ENCODE peak calls at places on chromosomes 5 and 9, in six cellular contexts. One of them, this sample, is unnamed.
A peak's percentile ranks its signal among the peaks of the same experiment; 100 is the strongest.

GRCh38 chr5:65867509-65868195 is 58.7 kb upstream of the ERBIN start:
- DNase-seq in fibroblast of pulmonary artery: no peak
- DNase-seq in MM.1S: no peak
- DNase-seq in CD8-positive, alpha-beta T cell: no peak
- DNase-seq in AG09309: no peak
- DNase-seq in AG10803: no peak
- DNase-seq in this sample: no peak

GRCh38 chr5:158807947-158808346 is 291.8 kb downstream of the EBF1 start:
- DNase-seq in fibroblast of pulmonary artery: peak; percentile 45
- DNase-seq in MM.1S: no peak
- DNase-seq in CD8-positive, alpha-beta T cell: no peak
- DNase-seq in AG09309: no peak
- DNase-seq in AG10803: peak; percentile 19
- DNase-seq in this sample: no peak

GRCh38 chr5:40021007-40021406 is 596.2 kb upstream of the DAB2 start:
- DNase-seq in fibroblast of pulmonary artery: no peak
- DNase-seq in MM.1S: no peak
- DNase-seq in CD8-positive, alpha-beta T cell: no peak
- DNase-seq in AG09309: no peak
- DNase-seq in AG10803: no peak
- DNase-seq in this sample: no peak

GRCh38 chr5:172179032-172179989 is 8.7 kb downstream of the STK10 start:
- DNase-seq in fibroblast of pulmonary artery: peak; percentile 74
- DNase-seq in MM.1S: peak; percentile 73
- DNase-seq in CD8-positive, alpha-beta T cell: peak; percentile 60
- DNase-seq in AG09309: no peak
- DNase-seq in AG10803: no peak
- DNase-seq in this sample: peak; percentile 76

GRCh38 chr5:74434124-74434899 is 206.2 kb downstream of the ENC1 start:
- DNase-seq in fibroblast of pulmonary artery: peak; percentile 47
- DNase-seq in MM.1S: no peak
- DNase-seq in CD8-positive, alpha-beta T cell: no peak
- DNase-seq in AG09309: no peak
- DNase-seq in AG10803: no peak
- DNase-seq in this sample: no peak

GRCh38 chr5:18772475-18772874 is 1138.2 kb downstream of the TAF11L14 start:
- DNase-seq in fibroblast of pulmonary artery: peak; percentile 2
- DNase-seq in MM.1S: peak; percentile 78
- DNase-seq in CD8-positive, alpha-beta T cell: no peak
- DNase-seq in AG09309: no peak
- DNase-seq in AG10803: no peak
- DNase-seq in this sample: no peak

GRCh38 chr5:157874861-157875260 is 15.9 kb upstream of the CLINT1 start:
- DNase-seq in fibroblast of pulmonary artery: no peak
- DNase-seq in MM.1S: no peak
- DNase-seq in CD8-positive, alpha-beta T cell: no peak
- DNase-seq in AG09309: no peak
- DNase-seq in AG10803: no peak
- DNase-seq in this sample: no peak

GRCh38 chr9:618478-618877 is 223.0 kb upstream of the DMRT1 start:
- DNase-seq in fibroblast of pulmonary artery: peak; percentile 51
- DNase-seq in MM.1S: no peak
- DNase-seq in CD8-positive, alpha-beta T cell: no peak
- DNase-seq in AG09309: peak; percentile 46
- DNase-seq in AG10803: peak; percentile 9
- DNase-seq in this sample: no peak

GRCh38 chr5:128774605-128775004 is 190.7 kb upstream of the SLC27A6 start:
- DNase-seq in fibroblast of pulmonary artery: peak; percentile 83
- DNase-seq in MM.1S: no peak
- DNase-seq in CD8-positive, alpha-beta T cell: no peak
- DNase-seq in AG09309: peak; percentile 46
- DNase-seq in AG10803: no peak
- DNase-seq in this sample: no peak

GRCh38 chr9:133763272-133764183 is 25.4 kb upstream of the SARDH start:
- DNase-seq in fibroblast of pulmonary artery: peak; percentile 46
- DNase-seq in MM.1S: no peak
- DNase-seq in CD8-positive, alpha-beta T cell: no peak
- DNase-seq in AG09309: peak; percentile 7
- DNase-seq in AG10803: peak; percentile 6
- DNase-seq in this sample: no peak

GRCh38 chr9:35882265-35882848 is 12.2 kb upstream of the OR13J1 start:
- DNase-seq in fibroblast of pulmonary artery: peak; percentile 79
- DNase-seq in MM.1S: peak; percentile 70
- DNase-seq in CD8-positive, alpha-beta T cell: peak; percentile 87
- DNase-seq in AG09309: no peak
- DNase-seq in AG10803: peak; percentile 74
- DNase-seq in this sample: peak; percentile 95

GRCh38 chr9:133705576-133705975 is 32.6 kb downstream of the SARDH start:
- DNase-seq in fibroblast of pulmonary artery: no peak
- DNase-seq in MM.1S: no peak
- DNase-seq in CD8-positive, alpha-beta T cell: no peak
- DNase-seq in AG09309: no peak
- DNase-seq in AG10803: no peak
- DNase-seq in this sample: no peak

GRCh38 chr9:93900436-93900819 is 54.7 kb downstream of the BARX1 start:
- DNase-seq in fibroblast of pulmonary artery: no peak
- DNase-seq in MM.1S: no peak
- DNase-seq in CD8-positive, alpha-beta T cell: no peak
- DNase-seq in AG09309: no peak
- DNase-seq in AG10803: no peak
- DNase-seq in this sample: no peak

GRCh38 chr9:13529321-13530104 is 250.0 kb upstream of the MPDZ start:
- DNase-seq in fibroblast of pulmonary artery: no peak
- DNase-seq in MM.1S: no peak
- DNase-seq in CD8-positive, alpha-beta T cell: no peak
- DNase-seq in AG09309: no peak
- DNase-seq in AG10803: no peak
- DNase-seq in this sample: no peak

GRCh38 chr9:36597412-36598178 is 24.9 kb downstream of the MELK start:
- DNase-seq in fibroblast of pulmonary artery: peak; percentile 82
- DNase-seq in MM.1S: no peak
- DNase-seq in CD8-positive, alpha-beta T cell: no peak
- DNase-seq in AG09309: peak; percentile 28
- DNase-seq in AG10803: peak; percentile 72
- DNase-seq in this sample: no peak

GRCh38 chr9:69178583-69179011 is 4.5 kb downstream of the TJP2 start:
- DNase-seq in fibroblast of pulmonary artery: no peak
- DNase-seq in MM.1S: no peak
- DNase-seq in CD8-positive, alpha-beta T cell: no peak
- DNase-seq in AG09309: no peak
- DNase-seq in AG10803: no peak
- DNase-seq in this sample: peak; percentile 58

GRCh38 chr9:99103909-99104458 is 929 bp upstream of the TGFBR1 start:
- DNase-seq in fibroblast of pulmonary artery: peak; percentile 48
- DNase-seq in MM.1S: no peak
- DNase-seq in CD8-positive, alpha-beta T cell: peak; percentile 17
- DNase-seq in AG09309: no peak
- DNase-seq in AG10803: peak; percentile 67
- DNase-seq in this sample: no peak

GRCh38 chr9:90523953-90524352 is 118.7 kb downstream of the DIRAS2 start:
- DNase-seq in fibroblast of pulmonary artery: no peak
- DNase-seq in MM.1S: no peak
- DNase-seq in CD8-positive, alpha-beta T cell: no peak
- DNase-seq in AG09309: no peak
- DNase-seq in AG10803: no peak
- DNase-seq in this sample: no peak

GRCh38 chr5:130773813-130774212 is 391.2 kb downstream of the HINT1 start:
- DNase-seq in fibroblast of pulmonary artery: no peak
- DNase-seq in MM.1S: no peak
- DNase-seq in CD8-positive, alpha-beta T cell: no peak
- DNase-seq in AG09309: no peak
- DNase-seq in AG10803: no peak
- DNase-seq in this sample: no peak

GRCh38 chr5:14435481-14435880 is 146.1 kb upstream of the OTULINL start:
- DNase-seq in fibroblast of pulmonary artery: peak; percentile 69
- DNase-seq in MM.1S: no peak
- DNase-seq in CD8-positive, alpha-beta T cell: no peak
- DNase-seq in AG09309: no peak
- DNase-seq in AG10803: no peak
- DNase-seq in this sample: no peak

GRCh38 chr9:82934949-82935348 is 128.0 kb downstream of the RASEF start:
- DNase-seq in fibroblast of pulmonary artery: peak; percentile 86
- DNase-seq in MM.1S: no peak
- DNase-seq in CD8-positive, alpha-beta T cell: no peak
- DNase-seq in AG09309: no peak
- DNase-seq in AG10803: peak; percentile 31
- DNase-seq in this sample: no peak

GRCh38 chr5:128252794-128253193 is 169.2 kb downstream of the SLC12A2 start:
- DNase-seq in fibroblast of pulmonary artery: peak; percentile 77
- DNase-seq in MM.1S: no peak
- DNase-seq in CD8-positive, alpha-beta T cell: no peak
- DNase-seq in AG09309: peak; percentile 46
- DNase-seq in AG10803: no peak
- DNase-seq in this sample: no peak

DNA sequence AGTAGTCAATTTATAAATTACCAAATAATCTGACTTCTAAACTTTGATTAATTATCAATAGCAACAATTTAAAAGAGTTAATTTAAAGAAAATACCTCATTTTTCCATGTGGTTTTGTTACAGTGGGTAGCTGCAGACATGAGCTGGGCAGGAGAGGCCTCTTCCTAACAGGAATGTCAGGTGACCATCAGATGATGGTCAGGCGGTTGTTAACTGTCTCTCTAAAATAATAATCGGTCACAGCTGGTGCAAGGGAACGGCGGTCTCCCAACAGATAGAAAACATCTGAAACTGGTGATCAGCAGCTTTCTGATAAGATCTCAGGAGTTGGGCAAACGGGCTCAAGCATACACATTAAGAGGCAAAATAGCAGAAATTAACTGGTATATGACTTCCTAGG is 342.7 kb upstream of the CYLC2 start:
- DNase-seq in fibroblast of pulmonary artery: no peak
- DNase-seq in MM.1S: no peak
- DNase-seq in CD8-positive, alpha-beta T cell: no peak
- DNase-seq in AG09309: no peak
- DNase-seq in AG10803: no peak
- DNase-seq in this sample: no peak
- TF ChIP-seq CTCF in fibroblast of pulmonary artery: no peak
- TF ChIP-seq CTCF in MM.1S: no peak
- TF ChIP-seq CTCF in CD8-positive, alpha-beta T cell: no peak
- TF ChIP-seq CTCF in AG09309: no peak
- TF ChIP-seq CTCF in AG10803: no peak
- TF ChIP-seq CTCF in this sample: no peak

GRCh38 chr5:1387059-1387755 is 42.3 kb upstream of the CLPTM1L start:
- DNase-seq in fibroblast of pulmonary artery: no peak
- DNase-seq in MM.1S: no peak
- DNase-seq in CD8-positive, alpha-beta T cell: peak; percentile 18
- DNase-seq in AG09309: no peak
- DNase-seq in AG10803: no peak
- DNase-seq in this sample: no peak
- H3K4me3 ChIP-seq in fibroblast of pulmonary artery: no peak overlapping the region
- H3K4me3 ChIP-seq in MM.1S: no peak overlapping the region
- H3K4me3 ChIP-seq in CD8-positive, alpha-beta T cell: peak overlapping the region; percentile 66
- H3K4me3 ChIP-seq in AG09309: no peak overlapping the region
- H3K4me3 ChIP-seq in AG10803: no peak overlapping the region
- H3K4me3 ChIP-seq in this sample: no peak overlapping the region

DNA sequence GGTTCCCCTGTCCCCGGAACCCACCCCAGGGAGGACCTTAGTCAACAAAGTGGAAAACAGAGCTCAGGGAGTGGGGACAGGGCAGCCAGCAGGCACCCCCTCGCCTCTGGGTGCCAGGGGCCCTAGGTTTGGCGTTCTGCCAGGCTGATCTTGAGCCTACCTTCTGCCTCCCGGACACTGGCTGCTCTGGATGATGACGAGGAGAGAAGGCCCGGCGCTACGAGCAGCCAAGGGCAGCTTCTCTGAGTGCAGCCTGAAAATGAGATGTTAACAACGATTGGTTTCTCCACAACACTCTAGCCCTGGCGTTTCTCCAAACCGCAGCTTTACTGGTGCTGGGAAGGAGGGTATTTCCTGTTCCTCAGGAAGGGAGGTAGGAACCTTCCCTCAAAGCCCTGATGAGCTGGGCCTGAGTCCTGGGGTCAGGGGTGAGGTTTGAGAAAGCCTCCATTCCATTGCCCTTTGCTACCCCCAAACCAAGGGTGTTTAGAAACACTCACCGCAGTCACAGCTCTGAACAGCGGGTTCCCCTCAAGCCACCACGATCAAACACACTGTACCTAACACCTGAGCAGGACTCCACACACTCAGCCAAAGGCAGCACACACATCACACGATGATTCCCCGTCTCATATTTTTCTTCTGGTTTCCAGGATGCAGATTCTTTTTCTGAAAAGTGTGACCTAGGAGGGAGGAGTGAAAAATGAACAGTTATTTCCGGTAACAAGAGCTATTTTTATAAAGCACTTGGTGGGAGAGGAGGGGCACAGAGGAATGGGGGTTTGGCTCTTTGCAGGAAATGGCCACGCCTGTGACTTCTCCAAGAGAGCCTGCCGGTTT is at the start of gene STING1:
- DNase-seq in fibroblast of pulmonary artery: peak; percentile 99
- DNase-seq in MM.1S: no peak
- DNase-seq in CD8-positive, alpha-beta T cell: peak; percentile 62
- DNase-seq in AG09309: peak; percentile 94
- DNase-seq in AG10803: peak; percentile 97
- DNase-seq in this sample: peak; percentile 63
- TF ChIP-seq CTCF in fibroblast of pulmonary artery: no peak
- TF ChIP-seq CTCF in MM.1S: no peak
- TF ChIP-seq CTCF in CD8-positive, alpha-beta T cell: no peak
- TF ChIP-seq CTCF in AG09309: no peak
- TF ChIP-seq CTCF in AG10803: no peak
- TF ChIP-seq CTCF in this sample: no peak

GRCh38 chr5:177510567-177511053 is 984 bp upstream of the DOK3 start:
- DNase-seq in fibroblast of pulmonary artery: no peak
- DNase-seq in MM.1S: no peak
- DNase-seq in CD8-positive, alpha-beta T cell: no peak
- DNase-seq in AG09309: no peak
- DNase-seq in AG10803: no peak
- DNase-seq in this sample: peak; percentile 85

GRCh38 chr5:177508837-177509236 is 789 bp downstream of the DOK3 start:
- DNase-seq in fibroblast of pulmonary artery: no peak
- DNase-seq in MM.1S: peak; percentile 57
- DNase-seq in CD8-positive, alpha-beta T cell: no peak
- DNase-seq in AG09309: no peak
- DNase-seq in AG10803: no peak
- DNase-seq in this sample: peak; percentile 59

GRCh38 chr5:177509991-177510566 is 453 bp upstream of the DOK3 start:
- DNase-seq in fibroblast of pulmonary artery: no peak
- DNase-seq in MM.1S: no peak
- DNase-seq in CD8-positive, alpha-beta T cell: no peak
- DNase-seq in AG09309: no peak
- DNase-seq in AG10803: no peak
- DNase-seq in this sample: peak; percentile 83

GRCh38 chr5:177508217-177508611 is 1.4 kb downstream of the DOK3 start:
- DNase-seq in fibroblast of pulmonary artery: no peak
- DNase-seq in MM.1S: no peak
- DNase-seq in CD8-positive, alpha-beta T cell: no peak
- DNase-seq in AG09309: no peak
- DNase-seq in AG10803: no peak
- DNase-seq in this sample: no peak

DNA sequence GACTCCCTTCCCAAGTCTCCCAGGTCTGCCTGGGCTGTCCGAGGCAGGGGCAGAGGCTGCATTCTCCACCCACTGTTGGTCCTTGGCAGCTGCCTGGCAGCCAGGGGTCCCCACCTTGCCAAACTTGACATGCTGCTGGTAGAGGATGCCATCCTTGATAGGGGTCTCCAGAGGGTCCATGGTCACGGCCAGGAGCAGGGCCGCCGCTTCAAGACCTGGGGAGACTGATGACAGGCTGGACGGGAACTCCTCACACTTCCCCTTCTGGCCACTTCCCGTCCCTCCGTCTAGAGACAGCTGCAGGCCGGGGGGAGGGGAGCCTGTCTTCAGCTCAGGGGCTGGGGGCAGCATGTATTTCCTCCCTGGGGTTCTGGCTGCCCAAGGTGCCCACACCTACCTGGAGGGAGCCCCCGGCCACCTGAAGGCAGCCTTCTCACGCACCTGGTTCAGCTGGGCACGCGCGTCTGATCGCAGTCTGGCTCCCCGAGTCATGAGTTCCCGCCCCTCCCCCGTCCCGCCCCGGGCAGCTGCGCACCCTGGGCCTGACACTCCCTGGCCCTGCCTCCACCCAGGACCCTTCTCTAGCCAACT is at the start of gene DOK3:
- DNase-seq in fibroblast of pulmonary artery: no peak
- DNase-seq in MM.1S: peak; percentile 54
- DNase-seq in CD8-positive, alpha-beta T cell: no peak
- DNase-seq in AG09309: no peak
- DNase-seq in AG10803: no peak
- DNase-seq in this sample: peak; percentile 74
- H3K4me3 ChIP-seq in fibroblast of pulmonary artery: no peak within 1 kb of the TSS
- H3K4me3 ChIP-seq in MM.1S: peak within 1 kb of the TSS; percentile 59
- H3K4me3 ChIP-seq in CD8-positive, alpha-beta T cell: no peak within 1 kb of the TSS
- H3K4me3 ChIP-seq in AG09309: no peak within 1 kb of the TSS
- H3K4me3 ChIP-seq in AG10803: no peak within 1 kb of the TSS
- H3K4me3 ChIP-seq in this sample: peak within 1 kb of the TSS; percentile 42

This sample was measured in Peyer's patch.